ENCODE peak calls at places on chromosomes 5 and 9, in five cellular contexts. One of them, this sample, is unnamed.

GRCh38 chr9:35757527-35758275 is 3.6 kb upstream of the MSMP start:
- DNase-seq in transverse colon: no peak
- DNase-seq in stomach: no peak
- DNase-seq in sigmoid colon: no peak
- DNase-seq in heart left ventricle: peak; percentile 62
- DNase-seq in this sample: no peak

GRCh38 chr5:34587355-34588241 is 68.5 kb upstream of the RAI14 start:
- DNase-seq in transverse colon: no peak
- DNase-seq in stomach: no peak
- DNase-seq in sigmoid colon: no peak
- DNase-seq in heart left ventricle: no peak
- DNase-seq in this sample: no peak

GRCh38 chr5:15425802-15426201 is 74.2 kb upstream of the FBXL7 start:
- DNase-seq in transverse colon: no peak
- DNase-seq in stomach: no peak
- DNase-seq in sigmoid colon: no peak
- DNase-seq in heart left ventricle: no peak
- DNase-seq in this sample: no peak

GRCh38 chr9:27183701-27184100 is 74.7 kb downstream of the TEK start:
- DNase-seq in transverse colon: no peak
- DNase-seq in stomach: peak; percentile 31
- DNase-seq in sigmoid colon: no peak
- DNase-seq in heart left ventricle: no peak
- DNase-seq in this sample: no peak

GRCh38 chr5:11878846-11879245 is 25.4 kb downstream of the CTNND2 start:
- DNase-seq in transverse colon: no peak
- DNase-seq in stomach: no peak
- DNase-seq in sigmoid colon: no peak
- DNase-seq in heart left ventricle: no peak
- DNase-seq in this sample: no peak

GRCh38 chr5:72246954-72247442 is 73.0 kb downstream of the MRPS27 start:
- DNase-seq in transverse colon: no peak
- DNase-seq in stomach: no peak
- DNase-seq in sigmoid colon: no peak
- DNase-seq in heart left ventricle: no peak
- DNase-seq in this sample: no peak

GRCh38 chr5:36417221-36417620 is 115.5 kb upstream of the RANBP3L start:
- DNase-seq in transverse colon: no peak
- DNase-seq in stomach: no peak
- DNase-seq in sigmoid colon: no peak
- DNase-seq in heart left ventricle: no peak
- DNase-seq in this sample: no peak

GRCh38 chr9:137045294-137046093 is 483 bp downstream of the NPDC1 start:
- DNase-seq in transverse colon: no peak
- DNase-seq in stomach: no peak
- DNase-seq in sigmoid colon: no peak
- DNase-seq in heart left ventricle: no peak
- DNase-seq in this sample: no peak

GRCh38 chr9:124882221-124882620 is 20.3 kb downstream of the ARPC5L start:
- DNase-seq in transverse colon: no peak
- DNase-seq in stomach: no peak
- DNase-seq in sigmoid colon: no peak
- DNase-seq in heart left ventricle: no peak
- DNase-seq in this sample: peak; percentile 55

GRCh38 chr9:20048985-20049384 is 260.1 kb upstream of the SLC24A2 start:
- DNase-seq in transverse colon: no peak
- DNase-seq in stomach: no peak
- DNase-seq in sigmoid colon: no peak
- DNase-seq in heart left ventricle: no peak
- DNase-seq in this sample: no peak

GRCh38 chr9:107644774-107645463 is 155.3 kb upstream of the KLF4 start:
- DNase-seq in transverse colon: peak; percentile 28
- DNase-seq in stomach: no peak
- DNase-seq in sigmoid colon: peak; percentile 82
- DNase-seq in heart left ventricle: peak; percentile 64
- DNase-seq in this sample: peak; percentile 83

GRCh38 chr9:116789097-116789496 is 102.0 kb downstream of the TRIM32 start:
- DNase-seq in transverse colon: no peak
- DNase-seq in stomach: no peak
- DNase-seq in sigmoid colon: no peak
- DNase-seq in heart left ventricle: no peak
- DNase-seq in this sample: no peak

GRCh38 chr5:78472469-78473106 is 112.2 kb downstream of the SCAMP1 start:
- DNase-seq in transverse colon: no peak
- DNase-seq in stomach: no peak
- DNase-seq in sigmoid colon: no peak
- DNase-seq in heart left ventricle: no peak
- DNase-seq in this sample: no peak

GRCh38 chr9:98907055-98907454 is 36.7 kb upstream of the COL15A1 start:
- DNase-seq in transverse colon: no peak
- DNase-seq in stomach: no peak
- DNase-seq in sigmoid colon: no peak
- DNase-seq in heart left ventricle: no peak
- DNase-seq in this sample: no peak

GRCh38 chr5:41686191-41686590 is 175.8 kb upstream of the PLCXD3 start:
- DNase-seq in transverse colon: no peak
- DNase-seq in stomach: no peak
- DNase-seq in sigmoid colon: no peak
- DNase-seq in heart left ventricle: no peak
- DNase-seq in this sample: no peak

GRCh38 chr5:131212471-131213021 is 41.8 kb downstream of the LYRM7 start:
- DNase-seq in transverse colon: no peak
- DNase-seq in stomach: no peak
- DNase-seq in sigmoid colon: no peak
- DNase-seq in heart left ventricle: no peak
- DNase-seq in this sample: no peak

GRCh38 chr5:112186401-112186990 is 232.6 kb downstream of the EPB41L4A start:
- DNase-seq in transverse colon: no peak
- DNase-seq in stomach: no peak
- DNase-seq in sigmoid colon: no peak
- DNase-seq in heart left ventricle: no peak
- DNase-seq in this sample: no peak

GRCh38 chr9:105475302-105475701 is 27.5 kb downstream of the FSD1L start:
- DNase-seq in transverse colon: no peak
- DNase-seq in stomach: no peak
- DNase-seq in sigmoid colon: no peak
- DNase-seq in heart left ventricle: no peak
- DNase-seq in this sample: no peak

GRCh38 chr5:53123702-53124101 is 14.1 kb upstream of the MOCS2 start:
- DNase-seq in transverse colon: no peak
- DNase-seq in stomach: no peak
- DNase-seq in sigmoid colon: no peak
- DNase-seq in heart left ventricle: no peak
- DNase-seq in this sample: no peak

DNA sequence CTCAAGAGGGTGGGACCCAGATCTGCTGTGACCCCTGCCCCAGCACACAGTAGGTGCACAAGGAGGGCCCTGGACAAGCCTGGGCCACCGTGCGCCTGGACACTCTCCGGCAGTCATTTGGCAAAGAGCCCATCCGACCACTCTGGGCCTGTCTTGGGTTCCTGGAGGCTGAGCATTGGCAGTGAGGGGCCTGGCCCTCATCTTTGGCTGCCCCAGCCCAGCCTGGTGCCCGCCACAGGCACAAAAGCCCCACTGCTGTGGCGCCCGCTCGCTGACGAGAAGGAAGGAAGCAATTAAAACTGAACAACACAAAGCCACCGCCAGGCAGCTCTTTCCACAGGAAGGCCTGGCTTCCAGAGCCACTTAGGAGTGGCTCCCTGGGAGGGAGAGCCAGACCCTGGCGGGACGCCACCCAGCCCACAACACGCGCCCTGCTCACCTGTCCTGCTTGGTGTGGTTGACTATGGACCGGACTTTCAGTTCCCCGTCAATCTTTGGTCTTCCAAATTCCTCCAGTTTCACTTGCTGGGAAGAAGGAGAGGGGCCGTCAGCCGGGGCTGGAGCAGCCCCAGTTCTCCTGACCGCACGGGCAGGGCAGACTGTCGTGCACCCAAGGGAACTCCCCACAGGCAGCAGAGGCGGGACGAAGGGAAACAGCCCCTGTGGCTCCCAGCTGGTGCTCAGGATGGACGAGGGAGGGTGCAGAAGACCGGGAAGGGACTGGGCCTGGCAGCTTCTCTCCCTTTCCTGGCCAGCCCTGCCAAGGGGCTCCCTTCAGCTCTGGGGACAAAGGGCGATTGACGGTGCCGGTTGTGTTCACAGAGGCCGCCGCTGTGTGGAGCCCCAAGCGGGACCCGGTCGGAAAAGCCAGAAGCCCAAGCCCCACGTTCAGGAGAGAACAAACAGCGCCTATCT is 50.9 kb upstream of the SARDH start:
- DNase-seq in transverse colon: peak; percentile 70
- DNase-seq in stomach: peak; percentile 80
- DNase-seq in sigmoid colon: no peak
- DNase-seq in heart left ventricle: peak; percentile 49
- DNase-seq in this sample: peak; percentile 84
- H3K4me1 ChIP-seq in transverse colon: peaks cover 27% of the 10 kb centered on the region
- H3K4me1 ChIP-seq in stomach: peaks cover 38% of the 10 kb centered on the region
- H3K4me1 ChIP-seq in sigmoid colon: no peaks in the 10 kb centered on the region
- H3K4me1 ChIP-seq in heart left ventricle: peaks cover 14% of the 10 kb centered on the region
- H3K4me1 ChIP-seq in this sample: peaks cover 80% of the 10 kb centered on the region

DNA sequence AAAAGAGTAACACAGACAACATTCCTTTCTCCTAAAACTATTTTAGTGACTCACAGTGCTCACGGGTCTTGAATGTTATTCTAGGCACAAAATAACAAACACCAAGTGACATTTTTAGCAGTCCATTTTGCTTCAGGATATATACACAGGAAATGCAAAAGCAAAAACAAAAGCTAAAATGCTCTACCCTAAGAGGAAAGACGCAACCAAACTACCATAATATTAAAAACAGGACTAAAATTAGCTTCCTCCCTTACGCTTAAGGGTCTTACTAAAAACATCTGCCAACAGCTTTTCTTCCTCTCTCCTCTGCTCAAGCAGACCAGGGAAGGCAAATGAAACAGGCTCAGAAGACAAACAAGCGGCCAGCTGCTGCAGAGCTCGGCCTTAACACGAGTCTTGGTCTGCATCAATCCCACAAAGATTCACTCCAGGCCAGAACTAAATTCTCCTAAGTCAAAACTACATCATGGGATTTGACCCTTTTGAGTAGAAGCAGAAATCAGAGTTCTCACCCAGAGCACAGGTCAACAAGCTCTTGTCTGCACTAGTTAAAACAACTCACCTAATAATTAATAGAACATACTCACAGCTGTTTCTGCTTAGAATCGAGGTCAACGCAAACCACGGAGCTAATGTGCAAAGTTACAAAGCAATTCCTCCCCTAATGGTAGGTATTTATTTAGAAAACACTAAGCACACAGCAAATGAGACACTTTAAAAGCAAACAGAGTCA is 62.3 kb downstream of the RAPGEF1 start:
- DNase-seq in transverse colon: peak; percentile 50
- DNase-seq in stomach: no peak
- DNase-seq in sigmoid colon: no peak
- DNase-seq in heart left ventricle: no peak
- DNase-seq in this sample: no peak
- TF ChIP-seq POLR2A in transverse colon: no peak
- TF ChIP-seq POLR2A in stomach: no peak
- TF ChIP-seq POLR2A in sigmoid colon: no peak
- TF ChIP-seq POLR2A in heart left ventricle: no peak
- TF ChIP-seq POLR2A in this sample: no peak

GRCh38 chr9:109313351-109313750 is 7.5 kb downstream of the EPB41L4B start:
- DNase-seq in transverse colon: peak; percentile 43
- DNase-seq in stomach: no peak
- DNase-seq in sigmoid colon: no peak
- DNase-seq in heart left ventricle: no peak
- DNase-seq in this sample: no peak
- H3K4me1 ChIP-seq in transverse colon: peaks cover 73% of the 10 kb centered on the region
- H3K4me1 ChIP-seq in stomach: peaks cover 69% of the 10 kb centered on the region
- H3K4me1 ChIP-seq in sigmoid colon: no peaks in the 10 kb centered on the region
- H3K4me1 ChIP-seq in heart left ventricle: peaks cover 13% of the 10 kb centered on the region
- H3K4me1 ChIP-seq in this sample: no peaks in the 10 kb centered on the region

DNA sequence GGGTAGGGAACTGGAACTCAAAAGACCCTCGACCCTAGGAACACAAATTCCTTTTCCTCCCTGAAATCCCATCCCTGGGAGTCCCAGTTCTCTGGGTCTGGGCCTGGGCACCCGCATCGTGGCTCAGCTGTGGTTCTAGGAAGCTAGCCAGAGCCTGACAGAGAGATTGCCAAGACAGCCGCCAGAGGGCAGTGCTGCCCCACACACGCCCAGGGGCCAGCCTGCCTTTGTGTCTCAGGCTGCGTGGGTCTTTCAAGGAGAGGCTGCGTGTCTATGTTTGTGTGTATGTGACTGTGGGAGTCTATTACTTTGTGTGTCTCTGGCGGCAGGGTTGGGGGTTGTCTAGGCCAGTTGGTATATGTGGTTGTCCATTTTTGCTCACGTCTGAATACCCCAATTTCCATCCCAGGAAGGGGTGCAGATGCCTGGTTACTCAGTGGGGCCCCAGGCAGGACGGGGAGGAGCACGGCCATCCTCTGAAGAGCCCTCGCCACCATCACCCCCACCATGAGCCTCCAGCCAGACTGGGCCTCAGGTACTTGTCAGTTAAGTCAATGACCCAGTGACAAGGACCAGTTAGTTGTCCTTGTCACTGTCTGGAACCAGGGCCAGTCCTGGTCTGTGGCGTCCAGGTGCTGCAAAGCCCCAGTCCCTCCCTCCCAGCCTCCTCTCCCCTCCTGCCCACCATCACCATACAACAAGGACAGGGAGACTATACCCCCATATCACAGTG is 32.2 kb upstream of the TTLL11 start:
- DNase-seq in transverse colon: peak; percentile 81
- DNase-seq in stomach: peak; percentile 83
- DNase-seq in sigmoid colon: peak; percentile 87
- DNase-seq in heart left ventricle: peak; percentile 79
- DNase-seq in this sample: peak; percentile 93
- TF ChIP-seq POLR2A in transverse colon: no peak
- TF ChIP-seq POLR2A in stomach: no peak
- TF ChIP-seq POLR2A in sigmoid colon: no peak
- TF ChIP-seq POLR2A in heart left ventricle: no peak
- TF ChIP-seq POLR2A in this sample: no peak

GRCh38 chr9:121354770-121355169 is 15.3 kb downstream of the STOM start:
- DNase-seq in transverse colon: no peak
- DNase-seq in stomach: no peak
- DNase-seq in sigmoid colon: no peak
- DNase-seq in heart left ventricle: no peak
- DNase-seq in this sample: no peak
- H3K4me1 ChIP-seq in transverse colon: peaks cover 71% of the 10 kb centered on the region
- H3K4me1 ChIP-seq in stomach: peaks cover 97% of the 10 kb centered on the region
- H3K4me1 ChIP-seq in sigmoid colon: no peaks in the 10 kb centered on the region
- H3K4me1 ChIP-seq in heart left ventricle: peaks cover 88% of the 10 kb centered on the region
- H3K4me1 ChIP-seq in this sample: peaks cover 100% of the 10 kb centered on the region

DNA sequence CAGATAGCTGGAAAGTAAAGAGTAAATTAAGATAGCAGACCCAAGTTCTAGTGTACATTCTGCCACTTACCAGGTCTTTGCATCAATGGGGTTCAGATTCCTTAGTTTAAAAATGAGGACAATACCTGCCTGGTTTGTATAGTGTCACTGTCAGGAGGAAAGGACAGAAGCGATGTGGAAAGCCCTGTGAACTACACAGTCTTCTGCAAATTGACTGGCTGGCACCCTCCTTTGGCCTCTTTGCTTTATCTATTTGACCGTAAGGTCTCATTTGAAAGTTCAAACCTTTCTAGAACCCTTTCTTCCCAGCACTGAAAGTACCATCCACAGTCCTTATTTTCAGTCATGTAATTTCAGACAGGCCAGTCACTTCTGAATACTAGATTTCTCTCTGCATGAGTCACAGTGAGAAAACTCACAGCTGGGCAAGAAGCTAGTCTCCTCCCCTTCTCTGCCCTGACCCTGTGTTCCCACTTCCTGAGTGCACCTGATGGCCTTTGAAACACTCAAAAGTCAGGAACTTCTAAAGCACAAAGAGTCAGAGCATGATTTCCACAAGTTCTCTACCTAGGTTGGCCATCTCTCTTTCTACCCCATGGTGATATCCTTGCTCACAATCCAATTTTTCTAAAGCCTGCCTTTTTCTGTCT is 91.3 kb upstream of the RASEF start:
- DNase-seq in transverse colon: no peak
- DNase-seq in stomach: peak; percentile 50
- DNase-seq in sigmoid colon: no peak
- DNase-seq in heart left ventricle: no peak
- DNase-seq in this sample: no peak
- TF ChIP-seq POLR2A in transverse colon: no peak
- TF ChIP-seq POLR2A in stomach: no peak
- TF ChIP-seq POLR2A in sigmoid colon: no peak
- TF ChIP-seq POLR2A in heart left ventricle: no peak
- TF ChIP-seq POLR2A in this sample: no peak